ENCODE peak calls at places on chromosomes 11 and 22, in four cellular contexts. X, W, B and O are unnamed samples.
A peak's percentile ranks its signal among the peaks of the same experiment; 100 is the strongest.

GRCh38 chr22:35335936-35336781 is 36.5 kb downstream of the TOM1 start:
- DNase-seq in X (no peak), W (no peak), B (no peak), O (no peak)

GRCh38 chr22:48938741-48939140 is 888.9 kb downstream of the BRD1 start:
- DNase-seq in X (no peak), W (no peak), B (no peak), O (no peak)

GRCh38 chr11:128757235-128757711 is 63.4 kb downstream of the FLI1 start:
- DNase-seq in X (no peak), W (peak; percentile 60), B (peak; percentile 55), O (peak; percentile 85)

GRCh38 chr22:23306438-23306921 is 126.2 kb downstream of the BCR start:
- DNase-seq in X (no peak), W (peak; percentile 75), B (no peak), O (no peak)

GRCh38 chr22:29218758-29219408 is 13.2 kb downstream of the EMID1 start:
- DNase-seq in X (no peak), W (no peak), B (no peak), O (no peak)

GRCh38 chr22:44070029-44070428 is 45.9 kb downstream of the PARVB start:
- DNase-seq in X (no peak), W (no peak), B (no peak), O (no peak)

GRCh38 chr11:57476223-57476882 is 16.0 kb downstream of the RTN4RL2 start:
- DNase-seq in X (no peak), W (no peak), B (peak; percentile 54), O (no peak)

GRCh38 chr11:117180661-117181585 is 2.4 kb downstream of the SIDT2 start:
- DNase-seq in X (no peak), W (peak; percentile 87), B (peak; percentile 89), O (peak; percentile 83)

GRCh38 chr11:123593570-123593969 is 60.9 kb downstream of the SCN3B start:
- DNase-seq in X (no peak), W (no peak), B (no peak), O (no peak)

GRCh38 chr11:72970557-72971118 is 156.4 kb downstream of the ATG16L2 start:
- DNase-seq in X (no peak), W (no peak), B (no peak), O (no peak)

GRCh38 chr11:114619659-114620173 is 24.1 kb upstream of the NXPE4 start:
- DNase-seq in X (no peak), W (no peak), B (no peak), O (no peak)